ENCODE peak calls at places on chromosomes 7 and 10, in five cellular contexts. One of them, this sample, is unnamed.

GRCh38 chr7:120055300-120055699 is 217.7 kb upstream of the KCND2 start:
- DNase-seq in iPS DF 6.9: no peak
- DNase-seq in uterus: no peak
- DNase-seq in HCT116: peak; percentile 13
- DNase-seq in ascending aorta: no peak
- DNase-seq in this sample: peak; percentile 59

GRCh38 chr10:86282664-86283465 is 83.7 kb downstream of the GRID1 start:
- DNase-seq in HCT116: no peak
- DNase-seq in ascending aorta: peak; percentile 50
- DNase-seq in iPS DF 6.9: no peak
- DNase-seq in uterus: peak; percentile 5
- DNase-seq in this sample: no peak

GRCh38 chr7:102988631-102989030 is 75.8 kb downstream of the LRRC17 start:
- DNase-seq in iPS DF 6.9: no peak
- DNase-seq in ascending aorta: no peak
- DNase-seq in uterus: no peak
- DNase-seq in HCT116: no peak
- DNase-seq in this sample: no peak

GRCh38 chr7:43583424-43584199 is 704 bp downstream of the STK17A start:
- DNase-seq in HCT116: no peak
- DNase-seq in uterus: peak; percentile 59
- DNase-seq in iPS DF 6.9: no peak
- DNase-seq in ascending aorta: peak; percentile 84
- DNase-seq in this sample: peak; percentile 88

GRCh38 chr7:100693312-100694195 is 496 bp downstream of the GIGYF1 start:
- DNase-seq in uterus: no peak
- DNase-seq in ascending aorta: no peak
- DNase-seq in iPS DF 6.9: no peak
- DNase-seq in HCT116: no peak
- DNase-seq in this sample: peak; percentile 65

GRCh38 chr7:3722396-3722846 is 421.4 kb downstream of the SDK1 start:
- DNase-seq in iPS DF 6.9: peak; percentile 79
- DNase-seq in ascending aorta: no peak
- DNase-seq in HCT116: peak; percentile 27
- DNase-seq in uterus: no peak
- DNase-seq in this sample: peak; percentile 18

GRCh38 chr10:125060486-125060850 is 99.9 kb downstream of the CTBP2 start:
- DNase-seq in iPS DF 6.9: no peak
- DNase-seq in uterus: peak; percentile 56
- DNase-seq in HCT116: no peak
- DNase-seq in ascending aorta: no peak
- DNase-seq in this sample: no peak

GRCh38 chr7:26393855-26394254 is 102.2 kb downstream of the SNX10 start:
- DNase-seq in iPS DF 6.9: no peak
- DNase-seq in ascending aorta: no peak
- DNase-seq in uterus: no peak
- DNase-seq in HCT116: no peak
- DNase-seq in this sample: no peak

GRCh38 chr7:149870274-149870673 is 3.5 kb upstream of the ATP6V0E2 start:
- DNase-seq in ascending aorta: no peak
- DNase-seq in HCT116: no peak
- DNase-seq in iPS DF 6.9: no peak
- DNase-seq in uterus: no peak
- DNase-seq in this sample: no peak

GRCh38 chr7:73918926-73919693 is 58.2 kb downstream of the TMEM270 start:
- DNase-seq in uterus: no peak
- DNase-seq in HCT116: no peak
- DNase-seq in ascending aorta: no peak
- DNase-seq in iPS DF 6.9: peak; percentile 57
- DNase-seq in this sample: peak; percentile 41
- H3K4me3 ChIP-seq in uterus: no peak overlapping the region
- H3K4me3 ChIP-seq in HCT116: no peak overlapping the region
- H3K4me3 ChIP-seq in ascending aorta: no peak overlapping the region
- H3K4me3 ChIP-seq in iPS DF 6.9: no peak overlapping the region
- H3K4me3 ChIP-seq in this sample: no peak overlapping the region

GRCh38 chr7:73832806-73833205 is 2.0 kb downstream of the CLDN4 start:
- DNase-seq in iPS DF 6.9: no peak
- DNase-seq in HCT116: no peak
- DNase-seq in uterus: no peak
- DNase-seq in ascending aorta: no peak
- DNase-seq in this sample: no peak

GRCh38 chr7:73831656-73832579 is 1.1 kb downstream of the CLDN4 start:
- DNase-seq in ascending aorta: no peak
- DNase-seq in uterus: no peak
- DNase-seq in iPS DF 6.9: no peak
- DNase-seq in HCT116: peak; percentile 77
- DNase-seq in this sample: no peak

GRCh38 chr7:73833251-73833919 is 2.6 kb downstream of the CLDN4 start:
- DNase-seq in uterus: no peak
- DNase-seq in ascending aorta: no peak
- DNase-seq in HCT116: no peak
- DNase-seq in iPS DF 6.9: no peak
- DNase-seq in this sample: no peak

GRCh38 chr7:73830872-73831655 is at the start of gene CLDN4:
- DNase-seq in ascending aorta: no peak
- DNase-seq in HCT116: peak; percentile 93
- DNase-seq in iPS DF 6.9: no peak
- DNase-seq in uterus: no peak
- DNase-seq in this sample: no peak

GRCh38 chr7:73834626-73835191 is 3.9 kb downstream of the CLDN4 start:
- DNase-seq in uterus: no peak
- DNase-seq in iPS DF 6.9: no peak
- DNase-seq in HCT116: no peak
- DNase-seq in ascending aorta: no peak
- DNase-seq in this sample: no peak
- H3K4me3 ChIP-seq in uterus: no peak overlapping the region
- H3K4me3 ChIP-seq in iPS DF 6.9: no peak overlapping the region
- H3K4me3 ChIP-seq in HCT116: no peak overlapping the region
- H3K4me3 ChIP-seq in ascending aorta: no peak overlapping the region
- H3K4me3 ChIP-seq in this sample: no peak overlapping the region

GRCh38 chr10:90066435-90066834 is 365.0 kb downstream of the KIF20B start:
- DNase-seq in HCT116: no peak
- DNase-seq in iPS DF 6.9: no peak
- DNase-seq in ascending aorta: no peak
- DNase-seq in uterus: no peak
- DNase-seq in this sample: no peak

GRCh38 chr10:90062786-90063185 is 361.4 kb downstream of the KIF20B start:
- DNase-seq in iPS DF 6.9: no peak
- DNase-seq in uterus: no peak
- DNase-seq in HCT116: no peak
- DNase-seq in ascending aorta: no peak
- DNase-seq in this sample: no peak

GRCh38 chr10:90064295-90064694 is 362.9 kb downstream of the KIF20B start:
- DNase-seq in uterus: no peak
- DNase-seq in HCT116: no peak
- DNase-seq in ascending aorta: no peak
- DNase-seq in iPS DF 6.9: no peak
- DNase-seq in this sample: no peak
- H3K4me3 ChIP-seq in uterus: no peak overlapping the region
- H3K4me3 ChIP-seq in HCT116: no peak overlapping the region
- H3K4me3 ChIP-seq in ascending aorta: no peak overlapping the region
- H3K4me3 ChIP-seq in iPS DF 6.9: no peak overlapping the region
- H3K4me3 ChIP-seq in this sample: no peak overlapping the region

DNA sequence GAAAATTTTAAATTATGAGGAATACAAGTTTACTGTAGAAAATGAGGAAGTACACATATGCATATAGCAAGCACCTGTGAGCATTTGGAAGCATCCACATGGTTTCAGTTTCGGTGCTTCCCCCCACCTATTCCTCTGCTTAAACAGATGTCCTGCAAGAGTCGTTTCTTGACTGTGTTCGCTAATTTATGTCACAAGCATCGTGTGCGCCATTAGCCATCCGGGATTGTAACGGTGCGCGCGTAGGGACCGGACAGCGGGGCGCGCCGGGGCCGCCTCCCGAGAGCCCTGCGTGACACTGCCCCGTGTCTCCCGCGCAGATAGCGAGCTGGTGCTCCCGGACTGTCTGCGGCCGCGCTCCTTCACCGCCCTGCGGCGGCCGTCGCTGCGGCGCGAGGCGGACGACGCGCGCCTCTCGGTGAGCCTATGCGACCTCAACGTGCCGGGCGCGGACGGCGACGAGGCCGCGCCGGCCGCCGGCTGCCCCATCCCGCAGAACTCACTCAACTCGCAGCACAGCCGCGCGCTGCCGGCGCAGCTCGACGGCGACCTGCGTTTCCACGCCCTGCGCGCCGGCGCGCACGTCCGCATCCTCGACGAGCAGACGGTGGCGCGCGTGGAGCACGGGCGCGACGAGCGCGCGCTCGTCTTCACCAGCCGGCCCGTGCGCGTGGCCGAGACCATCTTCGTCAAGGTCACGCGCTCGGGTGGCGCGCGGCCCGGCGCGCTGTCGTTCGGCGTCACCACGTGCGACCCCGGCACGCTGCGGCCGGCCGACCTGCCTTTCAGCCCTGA is 90.9 kb downstream of the NEURL1 start:
- DNase-seq in uterus: no peak
- DNase-seq in HCT116: no peak
- DNase-seq in ascending aorta: no peak
- DNase-seq in iPS DF 6.9: no peak
- DNase-seq in this sample: peak; percentile 38
- H3K4me3 ChIP-seq in uterus: peak overlapping the region; percentile 53
- H3K4me3 ChIP-seq in HCT116: no peak overlapping the region
- H3K4me3 ChIP-seq in ascending aorta: peak overlapping the region; percentile 39
- H3K4me3 ChIP-seq in iPS DF 6.9: peak overlapping the region; percentile 19
- H3K4me3 ChIP-seq in this sample: no peak overlapping the region

DNA sequence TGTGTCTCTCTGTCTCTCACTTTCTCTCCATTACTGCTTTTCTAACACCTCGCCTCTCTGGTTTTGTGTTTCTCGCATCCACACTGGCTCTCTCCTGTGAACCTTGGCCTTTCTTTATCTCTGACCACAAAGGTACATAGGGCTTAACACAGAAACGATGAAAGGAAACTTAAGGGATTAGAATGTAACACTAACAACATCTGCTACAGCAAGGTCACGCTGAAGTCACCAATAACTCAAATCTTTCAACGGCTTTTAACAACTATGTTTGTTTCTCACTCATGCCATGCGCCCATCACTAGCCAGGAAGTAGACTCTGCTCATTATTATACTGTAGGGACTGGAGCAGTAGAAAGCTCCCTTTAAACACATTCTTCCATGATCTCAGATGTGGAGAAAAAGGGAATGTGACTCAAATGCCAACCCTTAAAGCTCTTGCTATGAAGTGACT is 9.3 kb upstream of the OR6V1 start:
- DNase-seq in uterus: no peak
- DNase-seq in HCT116: no peak
- DNase-seq in ascending aorta: no peak
- DNase-seq in iPS DF 6.9: no peak
- DNase-seq in this sample: no peak
- H3K4me3 ChIP-seq in uterus: no peak overlapping the region
- H3K4me3 ChIP-seq in HCT116: no peak overlapping the region
- H3K4me3 ChIP-seq in ascending aorta: no peak overlapping the region
- H3K4me3 ChIP-seq in iPS DF 6.9: no peak overlapping the region
- H3K4me3 ChIP-seq in this sample: no peak overlapping the region

GRCh38 chr7:35250941-35251340 is 3.0 kb downstream of the TBX20 start:
- DNase-seq in iPS DF 6.9: no peak
- DNase-seq in uterus: no peak
- DNase-seq in ascending aorta: no peak
- DNase-seq in HCT116: no peak
- DNase-seq in this sample: no peak
- H3K4me3 ChIP-seq in iPS DF 6.9: no peak overlapping the region
- H3K4me3 ChIP-seq in uterus: no peak overlapping the region
- H3K4me3 ChIP-seq in ascending aorta: no peak overlapping the region
- H3K4me3 ChIP-seq in HCT116: no peak overlapping the region
- H3K4me3 ChIP-seq in this sample: no peak overlapping the region

GRCh38 chr7:79130715-79131114 is 322.8 kb downstream of the MAGI2 start:
- DNase-seq in HCT116: no peak
- DNase-seq in uterus: no peak
- DNase-seq in ascending aorta: no peak
- DNase-seq in iPS DF 6.9: no peak
- DNase-seq in this sample: no peak

GRCh38 chr7:79137942-79138341 is 315.5 kb downstream of the MAGI2 start:
- DNase-seq in HCT116: no peak
- DNase-seq in iPS DF 6.9: no peak
- DNase-seq in uterus: no peak
- DNase-seq in ascending aorta: no peak
- DNase-seq in this sample: peak; percentile 38

GRCh38 chr7:79132844-79133451 is 320.5 kb downstream of the MAGI2 start:
- DNase-seq in ascending aorta: no peak
- DNase-seq in HCT116: no peak
- DNase-seq in uterus: no peak
- DNase-seq in iPS DF 6.9: no peak
- DNase-seq in this sample: no peak
- H3K4me3 ChIP-seq in ascending aorta: no peak overlapping the region
- H3K4me3 ChIP-seq in HCT116: no peak overlapping the region
- H3K4me3 ChIP-seq in uterus: no peak overlapping the region
- H3K4me3 ChIP-seq in iPS DF 6.9: no peak overlapping the region
- H3K4me3 ChIP-seq in this sample: no peak overlapping the region

DNA sequence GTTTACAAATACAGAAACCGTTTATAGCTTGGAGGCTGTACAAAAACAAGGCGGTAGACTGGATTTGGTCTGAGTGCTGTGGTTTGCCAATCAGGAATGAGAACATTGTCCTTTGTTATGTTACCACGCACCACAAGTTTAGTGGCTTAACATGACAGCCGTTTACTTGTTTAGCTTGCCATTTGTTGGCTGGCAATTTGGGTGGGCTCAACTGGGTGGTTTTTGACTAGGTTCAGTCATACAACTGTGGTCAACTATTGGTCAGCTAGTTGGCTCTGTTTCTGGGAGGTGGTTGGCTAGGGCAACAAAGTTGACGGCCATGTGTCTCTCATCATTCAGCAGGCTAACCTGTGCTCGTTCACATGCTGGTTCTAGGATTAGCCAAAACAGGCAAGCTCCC is 60.1 kb upstream of the SP8 start:
- DNase-seq in HCT116: no peak
- DNase-seq in iPS DF 6.9: no peak
- DNase-seq in ascending aorta: no peak
- DNase-seq in uterus: no peak
- DNase-seq in this sample: no peak
- H3K4me3 ChIP-seq in HCT116: no peak overlapping the region
- H3K4me3 ChIP-seq in iPS DF 6.9: no peak overlapping the region
- H3K4me3 ChIP-seq in ascending aorta: no peak overlapping the region
- H3K4me3 ChIP-seq in uterus: no peak overlapping the region
- H3K4me3 ChIP-seq in this sample: no peak overlapping the region